ENCODE peak calls at places on chromosomes 13 and 19, in five cellular contexts. F, P, Q, T and J are unnamed samples.

GRCh38 chr19:52444506-52444905 is 8.8 kb upstream of the ZNF578 start:
- DNase-seq in F (no peak), P (no peak), Q (no peak), T (no peak), J (no peak)

GRCh38 chr13:33509642-33510229 is 224.2 kb upstream of the STARD13 start:
- DNase-seq in F (peak), P (no peak), Q (no peak), T (peak), J (no peak)

GRCh38 chr19:10390652-10391286 is 10.4 kb upstream of the TYK2 start:
- DNase-seq in F (peak), P (peak), Q (peak), T (peak), J (peak)

GRCh38 chr19:11496391-11497163 is 9.1 kb downstream of the ZNF653 start:
- DNase-seq in F (peak), P (peak), Q (peak), T (peak), J (peak)

GRCh38 chr13:27001705-27002104 is 169.9 kb downstream of the USP12 start:
- DNase-seq in F (peak), P (no peak), Q (no peak), T (no peak), J (no peak)

GRCh38 chr13:48542581-48543341 is 9.9 kb upstream of the RCBTB2 start:
- DNase-seq in F (peak), P (no peak), Q (peak), T (no peak), J (no peak)

GRCh38 chr13:102836471-102836870 is 9.4 kb upstream of the ERCC5 start:
- DNase-seq in F (no peak), P (no peak), Q (no peak), T (no peak), J (no peak)

GRCh38 chr19:31334101-31334848 is 15.0 kb downstream of the TSHZ3 start:
- DNase-seq in F (peak), P (no peak), Q (peak), T (no peak), J (no peak)

GRCh38 chr13:112959206-112959605 is 9.8 kb upstream of the MCF2L start:
- DNase-seq in F (peak), P (no peak), Q (no peak), T (no peak), J (no peak)

GRCh38 chr19:14494451-14494850 is 1.5 kb downstream of the GIPC1 start:
- DNase-seq in F (no peak), P (no peak), Q (no peak), T (no peak), J (no peak)

GRCh38 chr19:14495678-14496028 is 274 bp downstream of the GIPC1 start:
- DNase-seq in F (peak), P (no peak), Q (no peak), T (no peak), J (peak)

GRCh38 chr19:14496849-14497346 is 971 bp upstream of the GIPC1 start:
- DNase-seq in F (no peak), P (no peak), Q (no peak), T (no peak), J (no peak)

GRCh38 chr19:14496029-14496848 is at the start of gene GIPC1:
- DNase-seq in F (peak), P (peak), Q (peak), T (peak), J (peak)

GRCh38 chr19:14494910-14495677 is 833 bp downstream of the GIPC1 start:
- DNase-seq in F (peak), P (peak), Q (no peak), T (no peak), J (no peak)
- TF ChIP-seq CTCF in F (no peak), P (no peak), Q (no peak), T (no peak), J (no peak)

DNA sequence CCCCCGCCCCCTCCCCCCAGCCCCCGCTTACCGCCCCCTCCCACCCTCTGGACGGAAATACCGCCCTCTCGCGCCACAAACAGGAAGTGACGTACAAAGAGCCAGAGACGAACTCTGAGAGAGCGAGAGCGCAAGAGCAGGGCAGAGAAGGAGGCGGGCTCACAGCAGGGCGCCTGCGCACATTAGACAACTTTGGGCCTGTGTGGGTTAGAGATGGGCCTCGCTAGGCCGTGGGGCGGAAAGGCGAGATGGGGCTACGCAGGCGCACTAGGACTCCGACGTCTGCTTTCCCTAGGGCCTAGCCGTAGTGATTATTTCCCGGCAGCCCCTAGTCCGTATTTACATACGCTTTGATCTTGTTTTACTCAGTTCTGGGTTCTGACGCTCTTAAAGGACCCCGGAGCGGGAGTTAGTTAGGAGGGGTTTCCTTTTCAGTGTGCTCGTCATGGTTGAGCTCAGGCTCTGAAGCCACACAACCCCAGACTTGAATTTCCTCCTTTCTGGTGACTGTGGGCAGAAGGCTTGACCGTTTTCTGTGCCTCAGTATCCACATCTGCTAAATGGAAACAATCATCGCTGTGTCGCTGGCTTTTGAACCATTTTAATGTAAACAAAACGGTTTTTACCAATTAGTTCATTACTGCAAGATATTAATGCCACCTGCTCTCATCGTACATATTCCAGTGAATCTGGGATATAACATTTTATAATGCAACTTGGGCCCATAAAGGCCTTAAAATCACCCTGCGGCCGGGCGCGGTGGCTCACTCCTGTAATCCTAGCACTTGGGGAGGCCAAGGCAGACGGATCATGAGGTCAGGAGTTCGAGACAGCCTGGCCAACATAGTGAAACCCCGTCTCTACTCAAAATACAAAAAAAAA is 449 bp upstream of the AKT2 start:
- DNase-seq in F (peak), P (peak), Q (peak), T (peak), J (peak)
- TF ChIP-seq CTCF in F (no peak), P (no peak), Q (no peak), T (no peak), J (no peak)

DNA sequence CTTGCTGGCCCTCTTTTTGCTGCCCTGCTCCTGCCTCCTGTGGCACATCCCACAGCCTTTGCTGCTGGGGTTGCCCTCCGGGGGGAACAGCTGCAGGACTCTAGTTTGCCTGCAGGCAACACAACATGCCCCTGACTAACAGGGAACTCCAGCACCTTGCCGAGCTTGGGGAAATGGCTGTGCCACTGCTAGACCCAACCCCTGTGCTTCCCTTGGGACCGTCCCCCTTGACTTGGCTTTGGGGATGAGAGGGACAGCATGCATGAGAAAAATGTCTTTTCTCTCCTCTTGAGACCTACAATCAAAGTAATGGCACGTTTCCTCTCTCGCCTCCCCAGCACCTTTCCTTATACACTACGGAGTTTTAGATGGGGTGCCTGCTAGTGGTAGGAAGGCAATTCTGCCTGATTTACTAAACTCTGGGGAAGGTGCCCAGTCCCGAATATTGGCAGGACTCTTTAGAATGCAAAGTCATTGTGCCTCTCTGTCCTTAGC is 12.4 kb upstream of the VWA8 start:
- DNase-seq in F (no peak), P (no peak), Q (no peak), T (no peak), J (no peak)
- TF ChIP-seq CTCF in F (no peak), P (no peak), Q (no peak), T (no peak), J (no peak)

GRCh38 chr19:55112781-55113569 is 4.5 kb downstream of the PPP1R12C start:
- DNase-seq in F (no peak), P (no peak), Q (no peak), T (no peak), J (peak)
- TF ChIP-seq CTCF in F (no peak), P (peak), Q (no peak), T (no peak), J (no peak)

GRCh38 chr19:5832049-5832448 is 7.5 kb downstream of the FUT6 start:
- DNase-seq in F (no peak), P (no peak), Q (no peak), T (no peak), J (no peak)
- TF ChIP-seq CTCF in F (no peak), P (no peak), Q (no peak), T (no peak), J (no peak)

DNA sequence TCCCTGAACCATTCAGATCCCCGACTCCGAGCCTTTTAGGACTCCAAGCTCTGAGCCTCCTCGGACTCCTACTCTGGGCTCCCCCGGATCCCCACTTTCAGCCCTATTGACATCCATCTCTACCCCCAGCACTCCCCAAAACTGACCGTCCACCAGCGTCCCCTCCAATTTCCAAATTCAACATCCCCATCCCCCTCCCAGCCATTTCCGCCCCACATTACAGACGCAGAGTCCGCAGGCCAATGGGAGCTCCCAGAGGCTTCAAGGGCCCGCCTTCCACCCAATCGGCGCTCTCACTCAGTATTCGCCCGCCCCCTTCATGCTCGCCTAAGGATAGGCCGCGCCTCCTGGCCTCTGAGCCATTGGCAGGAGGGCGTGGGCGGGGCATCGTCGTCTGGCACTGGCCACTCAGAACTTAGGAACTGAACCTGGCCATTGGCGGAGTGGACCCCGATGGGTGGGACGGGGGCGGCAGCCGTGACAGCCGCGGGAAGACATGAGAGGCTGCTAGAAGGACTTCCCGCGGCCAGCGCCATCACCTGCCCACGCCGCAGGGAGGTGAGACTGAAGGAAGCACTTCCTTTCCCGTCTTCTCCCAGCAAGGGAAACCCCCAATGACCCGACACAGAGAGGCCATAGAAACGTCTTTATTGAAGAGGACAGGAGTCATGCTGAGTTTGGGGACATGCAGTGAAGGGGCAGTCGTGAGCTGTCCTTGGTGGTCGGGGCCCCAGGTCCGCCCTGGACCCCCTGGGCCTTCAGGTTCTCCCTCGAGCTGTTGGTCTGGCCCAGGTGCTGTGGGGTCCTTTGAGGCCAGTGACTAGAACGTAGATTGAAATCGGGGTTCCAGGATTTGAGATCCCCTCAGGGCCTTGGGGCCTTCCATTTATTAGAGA is at the start of gene ALKBH6:
- DNase-seq in F (peak), P (peak), Q (peak), T (peak), J (peak)
- TF ChIP-seq CTCF in F (no peak), P (no peak), Q (no peak), T (no peak), J (no peak)